ENCODE peak calls at places on chromosomes 12 and 14, in ten cellular contexts. T is lung, W is neural crest cell, A is lower lobe of right lung, D is astrocyte of the spinal cord, J is GM06990, F is natural killer cell, X is Calu3, N is H9, E is K562. P is an unnamed sample.

GRCh38 chr12:102939670-102940222 is 17.7 kb upstream of the ASCL1 start:
- DNase-seq in A (no peak), J (no peak), W (no peak), X (no peak), N (no peak), F (no peak), T (no peak), E (no peak), D (no peak), P (no peak)

GRCh38 chr14:60090864-60091519 is 731 bp upstream of the PCNX4 start:
- DNase-seq in F (no peak), N (no peak), J (peak), T (peak), D (peak), X (peak), W (no peak), A (peak), E (peak), P (no peak)

GRCh38 chr14:61355892-61356325 is 34.5 kb downstream of the PRKCH start:
- DNase-seq in J (no peak), E (no peak), X (peak), F (no peak), A (peak), D (peak), N (peak), T (peak), W (no peak), P (no peak)

GRCh38 chr12:27521066-27521465 is 2.9 kb upstream of the PPFIBP1 start:
- DNase-seq in T (peak), E (peak), A (no peak), J (no peak), W (no peak), F (no peak), X (no peak), N (peak), D (no peak), P (no peak)

GRCh38 chr12:10861366-10861765 is 12.1 kb upstream of the PRR4 start:
- DNase-seq in N (no peak), F (no peak), T (no peak), J (no peak), W (no peak), E (no peak), X (no peak), D (peak), A (no peak), P (no peak)

GRCh38 chr12:1907652-1908611 is 10.5 kb downstream of the CACNA2D4 start:
- DNase-seq in X (peak), W (no peak), F (no peak), N (peak), D (no peak), E (no peak), T (peak), J (no peak), A (peak), P (no peak)

GRCh38 chr14:48723841-48724495 is 862.2 kb downstream of the RPS29 start:
- DNase-seq in D (peak), T (no peak), X (no peak), J (no peak), F (no peak), W (no peak), E (no peak), N (no peak), A (no peak), P (no peak)

GRCh38 chr14:103561381-103562134 is 899 bp downstream of the BAG5 start:
- DNase-seq in J (no peak), A (peak), E (no peak), D (peak), F (no peak), N (peak), X (peak), T (peak), W (no peak), P (no peak)

GRCh38 chr12:93803408-93803807 is 126.2 kb downstream of the CRADD start:
- DNase-seq in A (no peak), N (no peak), W (no peak), J (no peak), F (no peak), X (no peak), E (no peak), T (no peak), D (peak), P (no peak)

GRCh38 chr12:93804392-93805179 is 127.4 kb downstream of the CRADD start:
- DNase-seq in X (no peak), E (no peak), T (no peak), N (no peak), A (no peak), F (no peak), J (no peak), D (peak), W (no peak), P (no peak)

GRCh38 chr12:93805736-93806141 is 128.6 kb downstream of the CRADD start:
- DNase-seq in T (no peak), A (no peak), F (no peak), W (no peak), N (no peak), J (no peak), D (peak), X (no peak), E (no peak), P (no peak)

GRCh38 chr12:93802293-93802692 is 125.1 kb downstream of the CRADD start:
- DNase-seq in X (no peak), E (no peak), N (no peak), A (no peak), J (no peak), D (no peak), W (no peak), F (no peak), T (no peak), P (no peak)

DNA sequence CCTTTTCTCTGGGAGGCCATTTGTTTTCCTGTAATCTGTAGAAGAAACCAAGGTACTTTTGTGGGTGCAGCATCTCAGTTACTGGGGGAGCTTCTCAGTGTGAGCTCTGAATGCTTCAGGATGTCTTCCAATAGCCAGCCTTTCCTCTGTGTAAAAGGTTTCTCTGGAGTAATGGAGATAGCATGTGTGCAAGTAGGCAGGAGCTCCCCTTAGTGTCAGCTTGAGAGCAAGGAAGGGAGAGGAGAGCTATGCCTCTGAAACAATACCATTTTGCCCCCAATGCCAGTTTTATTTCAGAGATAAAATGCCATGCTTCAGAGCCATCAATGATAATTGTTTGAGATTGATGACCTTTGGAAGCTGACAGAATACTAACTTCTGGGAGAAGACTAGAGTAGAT is 125.5 kb downstream of the CRADD start:
- DNase-seq in N (no peak), W (no peak), F (no peak), A (no peak), T (no peak), E (no peak), J (no peak), D (peak), X (no peak), P (no peak)
- TF ChIP-seq CTCF in N (peak), W (no peak), F (no peak), A (peak), T (no peak), E (no peak), J (no peak), D (peak), X (no peak), P (no peak)

GRCh38 chr12:401235-402126 is at the start of gene CCDC77:
- DNase-seq in N (peak), A (peak), W (peak), F (peak), E (peak), D (peak), X (peak), T (peak), J (peak), P (peak)
- TF ChIP-seq CTCF in N (no peak), A (peak), W (peak), F (no peak), E (peak), D (peak), X (no peak), T (peak), J (peak), P (no peak)

GRCh38 chr12:41188841-41189394 is 798 bp downstream of the PDZRN4 start:
- DNase-seq in A (no peak), T (no peak), J (no peak), W (no peak), X (peak), F (no peak), D (no peak), E (no peak), N (peak), P (no peak)

GRCh38 chr12:41193321-41193720 is 5.2 kb downstream of the PDZRN4 start:
- DNase-seq in E (no peak), A (no peak), T (no peak), J (no peak), X (no peak), D (no peak), F (no peak), N (no peak), W (no peak), P (no peak)

GRCh38 chr12:41188058-41188840 is at the start of gene PDZRN4:
- DNase-seq in F (no peak), D (no peak), A (peak), E (no peak), W (peak), X (no peak), N (peak), T (no peak), J (peak), P (no peak)

GRCh38 chr12:41189395-41190251 is 1.5 kb downstream of the PDZRN4 start:
- DNase-seq in E (no peak), W (peak), N (peak), F (no peak), D (peak), T (no peak), X (peak), A (no peak), J (no peak), P (no peak)

GRCh38 chr12:41190360-41190759 is 2.2 kb downstream of the PDZRN4 start:
- DNase-seq in D (peak), F (no peak), N (peak), A (no peak), E (no peak), T (no peak), J (no peak), X (peak), W (no peak), P (no peak)
- TF ChIP-seq CTCF in D (peak), F (no peak), N (peak), A (peak), E (no peak), T (no peak), J (peak), X (no peak), W (peak), P (no peak)

DNA sequence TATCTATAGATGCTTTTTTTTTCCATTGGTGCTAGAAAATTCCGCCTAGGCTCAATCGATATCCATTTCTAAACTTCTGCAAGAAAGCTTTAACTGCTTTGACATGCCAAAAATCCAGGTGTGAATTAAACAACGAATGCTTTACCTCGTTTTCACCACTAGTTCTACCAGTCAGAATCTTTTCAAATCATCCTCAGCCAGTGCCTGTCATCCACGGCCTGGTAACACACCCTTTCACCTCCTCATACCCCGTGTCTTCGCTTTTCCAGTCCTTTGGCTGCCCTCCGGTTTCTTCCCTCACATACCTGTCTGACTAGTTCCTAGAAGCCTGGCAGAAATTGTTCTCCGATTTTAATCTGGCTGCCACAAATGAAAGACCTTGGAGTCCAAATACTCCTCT is 1.4 kb upstream of the PHC1 start:
- DNase-seq in T (no peak), X (peak), N (peak), A (no peak), W (peak), F (no peak), D (no peak), E (peak), J (no peak), P (no peak)
- TF ChIP-seq CTCF in T (no peak), X (no peak), N (peak), A (no peak), W (peak), F (no peak), D (no peak), E (no peak), J (no peak), P (no peak)

GRCh38 chr14:36254020-36254614 is 66.3 kb downstream of the MBIP start:
- DNase-seq in E (no peak), F (no peak), W (no peak), A (no peak), T (no peak), D (no peak), X (no peak), N (peak), J (no peak), P (no peak)
- TF ChIP-seq CTCF in E (no peak), F (no peak), W (no peak), A (no peak), T (no peak), D (peak), X (no peak), N (peak), J (no peak), P (no peak)

DNA sequence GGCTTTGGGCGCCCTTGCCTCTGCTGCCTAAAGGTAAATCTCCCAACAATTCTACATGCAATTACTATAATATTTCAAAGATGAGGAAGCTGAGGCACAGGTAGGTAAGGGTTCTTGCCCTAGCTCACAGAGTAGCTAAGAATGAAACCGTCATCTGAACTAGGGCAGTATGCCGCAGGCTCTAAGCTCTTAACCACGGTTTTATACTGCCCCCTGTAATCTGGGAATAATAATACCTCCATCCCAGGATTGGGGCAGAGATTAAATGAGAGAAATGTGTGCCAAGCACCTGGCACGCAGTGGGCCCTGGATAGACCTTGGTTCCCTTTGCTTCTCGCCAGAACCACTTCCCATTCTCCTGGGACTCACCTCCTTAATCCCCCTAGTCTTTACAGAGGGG is 1.5 kb upstream of the HRK start:
- DNase-seq in E (no peak), F (no peak), A (no peak), N (peak), D (peak), J (no peak), W (no peak), T (no peak), X (no peak), P (no peak)
- TF ChIP-seq CTCF in E (no peak), F (no peak), A (peak), N (peak), D (peak), J (peak), W (peak), T (no peak), X (no peak), P (no peak)

DNA sequence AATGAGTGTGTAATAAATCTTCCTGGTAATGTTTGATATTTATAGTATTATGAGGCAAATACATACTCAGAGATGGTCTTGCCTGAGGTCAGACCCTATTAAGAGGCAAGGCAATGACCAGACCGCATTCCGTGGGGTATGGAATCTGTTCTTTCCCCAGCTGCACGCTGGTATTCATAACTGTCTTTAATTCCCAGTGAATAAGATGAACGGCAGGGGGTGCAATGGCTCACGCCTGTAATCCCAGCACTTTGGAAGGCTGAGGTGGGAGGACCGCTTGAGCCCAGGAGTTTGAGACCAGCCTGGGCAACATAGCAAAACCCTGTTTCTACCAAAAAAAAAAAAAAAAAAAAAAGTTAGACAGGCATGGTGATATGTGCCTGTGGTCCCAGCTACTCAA is 44.6 kb downstream of the ERO1A start:
- DNase-seq in X (no peak), N (no peak), W (no peak), A (no peak), E (no peak), T (no peak), D (no peak), F (no peak), J (no peak), P (no peak)
- TF ChIP-seq CTCF in X (no peak), N (no peak), W (no peak), A (no peak), E (no peak), T (no peak), D (no peak), F (no peak), J (no peak), P (no peak)

GRCh38 chr12:121916719-121917118 is 1.7 kb upstream of the CFAP251 start:
- DNase-seq in T (no peak), A (no peak), D (peak), X (peak), N (peak), E (no peak), F (no peak), J (no peak), W (peak), P (no peak)
- TF ChIP-seq CTCF in T (no peak), A (peak), D (peak), X (no peak), N (peak), E (no peak), F (no peak), J (peak), W (peak), P (no peak)

P was measured in activated B cell treated with CpG ODN at 0.5 μM for 24 hours.